ENCODE peak calls at places on chromosomes 16 and 17, in eight cellular contexts. Y is SK-N-SH, B is choroid plexus epithelial cell, C is cardiac fibroblast, O is HFFc6, G is neural crest cell, F is OCI-LY7, P is fibroblast of lung. N is an unnamed sample.

GRCh38 chr17:71900830-71901229 is 220.0 kb upstream of the SOX9 start:
- DNase-seq in Y (no peak), B (peak), C (peak), O (peak), G (no peak), F (no peak), P (peak), N (no peak)

GRCh38 chr17:76691379-76692191 is 19.2 kb downstream of the MXRA7 start:
- DNase-seq in Y (no peak), B (no peak), C (no peak), O (no peak), G (no peak), F (no peak), P (no peak), N (no peak)

GRCh38 chr17:59435238-59435637 is 103.8 kb downstream of the YPEL2 start:
- DNase-seq in Y (no peak), B (peak), C (peak), O (peak), G (no peak), F (no peak), P (peak), N (no peak)

GRCh38 chr17:66715745-66716156 is 119.2 kb upstream of the CACNG5 start:
- DNase-seq in Y (peak), B (peak), C (peak), O (peak), G (no peak), F (peak), P (peak), N (peak)

GRCh38 chr16:24753437-24753836 is 24.0 kb downstream of the TNRC6A start:
- DNase-seq in Y (no peak), B (no peak), C (no peak), O (no peak), G (no peak), F (no peak), P (no peak), N (no peak)

GRCh38 chr17:57670769-57671545 is 74.1 kb downstream of the CCDC182 start:
- DNase-seq in Y (no peak), B (no peak), C (no peak), O (no peak), G (no peak), F (no peak), P (no peak), N (no peak)

GRCh38 chr16:56279132-56279531 is 87.8 kb downstream of the GNAO1 start:
- DNase-seq in Y (no peak), B (no peak), C (no peak), O (no peak), G (no peak), F (no peak), P (no peak), N (no peak)

GRCh38 chr17:8890671-8891070 is 23.2 kb upstream of the PIK3R6 start:
- DNase-seq in Y (no peak), B (no peak), C (no peak), O (no peak), G (no peak), F (no peak), P (no peak), N (no peak)

GRCh38 chr16:29994613-29995329 is 646 bp downstream of the HIRIP3 start:
- DNase-seq in Y (peak), B (peak), C (peak), O (peak), G (no peak), F (no peak), P (peak), N (peak)

GRCh38 chr17:58172369-58173071 is 5.7 kb downstream of the OR4D2 start:
- DNase-seq in Y (peak), B (peak), C (peak), O (no peak), G (no peak), F (peak), P (peak), N (no peak)

GRCh38 chr17:68605914-68606313 is 4.7 kb upstream of the FAM20A start:
- DNase-seq in Y (no peak), B (no peak), C (no peak), O (no peak), G (no peak), F (no peak), P (no peak), N (no peak)

GRCh38 chr16:35102780-35103403 is 1643.5 kb downstream of the TP53TG3F start:
- DNase-seq in Y (peak), B (no peak), C (no peak), O (no peak), G (no peak), F (peak), P (no peak), N (no peak)
- TF ChIP-seq CTCF in Y (peak), B (peak), C (no peak), O (peak), G (no peak), F (peak), P (no peak), N (peak)

GRCh38 chr17:41870627-41871026 is 5.4 kb upstream of the KLHL11 start:
- DNase-seq in Y (no peak), B (no peak), C (peak), O (no peak), G (no peak), F (no peak), P (no peak), N (no peak)

GRCh38 chr17:41871789-41872188 is 6.6 kb upstream of the KLHL11 start:
- DNase-seq in Y (no peak), B (no peak), C (no peak), O (no peak), G (no peak), F (no peak), P (no peak), N (no peak)

GRCh38 chr17:41870097-41870496 is 4.9 kb upstream of the KLHL11 start:
- DNase-seq in Y (no peak), B (no peak), C (no peak), O (no peak), G (no peak), F (no peak), P (no peak), N (no peak)

GRCh38 chr17:41869426-41869825 is 4.2 kb upstream of the KLHL11 start:
- DNase-seq in Y (no peak), B (no peak), C (no peak), O (no peak), G (no peak), F (no peak), P (no peak), N (no peak)

DNA sequence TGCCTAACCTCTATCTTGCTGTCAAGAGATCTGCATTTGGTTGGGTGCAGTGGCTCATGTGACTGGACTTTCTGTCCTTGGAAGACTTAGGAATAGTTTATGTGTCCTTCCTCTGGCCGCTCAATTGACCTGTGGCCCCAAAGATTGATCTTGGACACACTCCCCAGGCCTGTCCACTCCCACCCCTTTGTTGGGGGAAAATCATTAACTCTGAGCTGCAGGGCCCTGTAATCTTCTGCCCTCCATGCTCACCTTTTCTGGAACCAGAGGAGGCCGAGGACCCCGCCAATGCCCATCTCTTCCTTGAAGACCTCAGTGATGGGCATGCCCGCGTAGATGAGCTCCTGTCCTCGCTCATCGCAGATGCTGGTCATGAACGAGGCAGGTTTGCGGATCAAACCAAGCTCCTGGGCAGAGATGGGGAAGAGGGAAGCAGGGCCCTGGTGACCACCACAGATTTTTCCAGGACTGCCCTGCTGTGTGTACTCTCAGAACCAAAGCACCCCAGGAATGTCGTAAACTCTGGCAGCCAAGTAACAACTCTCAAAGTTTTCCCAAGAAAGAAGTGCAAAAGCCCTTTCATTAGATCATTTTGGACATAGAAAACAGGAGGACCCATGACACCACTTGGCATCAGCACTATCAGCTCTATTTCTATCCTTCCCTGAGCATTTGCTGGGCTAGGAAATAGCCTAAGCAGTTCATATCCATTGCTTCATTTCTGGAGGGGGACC is 8.5 kb upstream of the KLHL11 start:
- DNase-seq in Y (no peak), B (no peak), C (no peak), O (peak), G (no peak), F (no peak), P (no peak), N (peak)
- TF ChIP-seq CTCF in Y (no peak), B (no peak), C (no peak), O (no peak), G (no peak), F (no peak), P (no peak), N (no peak)

GRCh38 chr16:71894229-71894920 is 956 bp upstream of the IST1 start:
- DNase-seq in Y (peak), B (peak), C (peak), O (peak), G (peak), F (peak), P (peak), N (no peak)
- TF ChIP-seq CTCF in Y (peak), B (peak), C (no peak), O (peak), G (no peak), F (peak), P (no peak), N (no peak)

GRCh38 chr16:31694461-31694860 is 166.8 kb downstream of the AHSP start:
- DNase-seq in Y (no peak), B (no peak), C (no peak), O (no peak), G (no peak), F (no peak), P (no peak), N (no peak)
- TF ChIP-seq CTCF in Y (no peak), B (no peak), C (no peak), O (no peak), G (no peak), F (no peak), P (no peak), N (no peak)

GRCh38 chr17:17835415-17836249 is 1.2 kb downstream of the SREBF1 start:
- DNase-seq in Y (no peak), B (no peak), C (peak), O (no peak), G (no peak), F (peak), P (no peak), N (no peak)

GRCh38 chr17:17837380-17837821 is 615 bp upstream of the SREBF1 start:
- DNase-seq in Y (no peak), B (peak), C (peak), O (peak), G (no peak), F (peak), P (peak), N (no peak)

GRCh38 chr17:17836250-17836817 is 452 bp downstream of the SREBF1 start:
- DNase-seq in Y (peak), B (peak), C (peak), O (peak), G (peak), F (peak), P (peak), N (peak)

GRCh38 chr17:17837966-17838962 is 1.5 kb upstream of the SREBF1 start:
- DNase-seq in Y (no peak), B (no peak), C (peak), O (peak), G (no peak), F (peak), P (peak), N (no peak)

DNA sequence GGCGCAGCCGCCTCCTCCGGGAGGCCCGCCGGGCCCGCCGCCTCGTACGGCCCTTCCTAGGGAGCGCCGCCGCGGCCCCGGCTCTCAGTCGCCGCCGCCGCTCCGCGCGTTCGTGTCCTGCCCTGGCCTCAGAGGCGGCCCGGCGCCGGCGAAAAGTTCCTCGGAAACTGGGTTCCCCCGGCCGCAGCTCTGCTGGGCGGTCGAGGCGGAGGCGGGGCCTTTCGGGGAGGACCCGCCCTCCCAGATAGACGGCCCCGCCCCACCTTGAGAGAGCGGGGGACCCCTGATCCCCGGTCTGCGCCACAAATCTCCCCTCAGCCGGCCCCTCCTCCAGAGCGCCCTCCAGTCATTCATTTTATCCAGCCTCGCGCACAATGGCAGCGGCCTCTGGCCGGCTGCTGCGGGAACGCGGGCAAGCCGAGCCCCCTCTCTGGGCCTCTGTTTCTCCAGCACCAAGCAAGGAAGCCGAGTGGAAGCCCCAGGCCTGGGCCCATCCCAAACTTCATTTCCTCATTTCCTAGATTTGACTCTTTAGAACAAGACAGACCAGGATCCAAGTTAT is at the start of gene SREBF1:
- DNase-seq in Y (peak), B (peak), C (peak), O (no peak), G (peak), F (peak), P (peak), N (no peak)
- TF ChIP-seq CTCF in Y (no peak), B (no peak), C (no peak), O (no peak), G (no peak), F (no peak), P (no peak), N (no peak)

DNA sequence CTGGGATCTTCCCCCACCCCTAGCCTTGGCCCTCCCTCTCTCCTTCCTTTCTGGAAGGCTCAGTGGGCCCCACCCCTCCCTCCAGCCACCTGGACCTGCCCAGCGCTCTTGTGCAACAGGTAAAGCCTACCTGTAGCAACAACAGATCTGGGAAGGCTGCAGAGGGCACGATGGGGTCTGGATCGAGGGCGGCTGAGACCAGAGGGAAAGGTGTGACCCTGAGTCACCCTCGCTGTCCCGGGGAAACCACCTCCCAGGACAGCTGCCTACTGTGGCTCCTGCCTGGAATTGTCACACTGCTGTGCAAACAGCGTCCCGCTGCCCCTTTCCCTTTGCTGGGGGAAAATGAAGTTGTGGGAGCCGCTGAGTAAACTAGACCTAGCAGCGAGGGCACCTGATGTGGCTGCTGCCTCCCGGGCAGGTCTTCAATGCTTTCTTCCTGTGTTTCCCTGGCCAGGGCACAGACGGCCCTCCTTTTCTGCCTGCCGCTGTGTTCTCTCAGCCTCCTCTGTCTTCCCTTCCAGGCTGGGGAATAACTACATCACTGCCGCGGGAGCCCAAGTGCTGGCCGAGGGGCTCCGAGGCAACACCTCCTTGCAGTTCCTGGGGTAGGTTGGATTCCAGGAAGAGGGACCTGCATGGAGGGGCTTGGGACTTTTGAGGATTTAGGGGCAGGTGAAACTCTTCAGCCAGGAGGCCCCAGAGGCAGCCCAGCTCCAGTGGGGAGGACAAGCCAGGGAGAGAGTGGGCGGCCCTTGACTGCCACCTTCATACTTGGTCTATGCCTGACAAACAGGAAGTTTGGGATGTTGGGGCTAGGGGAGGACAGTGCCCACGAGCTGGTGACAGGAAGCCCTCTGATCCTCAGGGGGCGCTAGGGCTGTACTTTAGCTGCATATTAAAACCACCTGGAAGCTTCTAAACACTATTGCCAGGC is 22.2 kb upstream of the CYLD start:
- DNase-seq in Y (no peak), B (no peak), C (no peak), O (no peak), G (no peak), F (no peak), P (no peak), N (no peak)
- TF ChIP-seq CTCF in Y (no peak), B (no peak), C (no peak), O (no peak), G (no peak), F (peak), P (no peak), N (no peak)

DNA sequence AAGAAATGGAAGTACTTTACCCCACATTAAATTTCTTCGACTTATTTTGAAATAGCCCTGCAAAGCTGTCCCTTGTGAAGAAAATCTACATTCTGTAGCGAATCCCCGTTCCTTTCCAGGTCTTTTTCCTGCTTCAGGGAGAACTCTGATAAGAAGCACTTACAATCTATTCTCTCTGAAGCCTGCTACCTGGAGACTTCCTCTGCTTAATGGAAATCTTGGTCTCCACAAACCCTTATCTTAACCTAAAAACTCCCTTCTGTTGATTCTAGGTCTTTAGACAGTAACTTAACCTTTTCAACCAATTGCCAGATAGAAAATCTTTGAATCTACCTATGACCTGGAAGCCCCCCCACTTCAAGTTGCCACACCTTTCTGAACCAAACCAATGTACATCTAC is 1.6 kb upstream of the CYBC1 start:
- DNase-seq in Y (no peak), B (no peak), C (no peak), O (no peak), G (no peak), F (no peak), P (no peak), N (no peak)
- TF ChIP-seq CTCF in Y (no peak), B (no peak), C (no peak), O (no peak), G (no peak), F (no peak), P (no peak), N (no peak)

DNA sequence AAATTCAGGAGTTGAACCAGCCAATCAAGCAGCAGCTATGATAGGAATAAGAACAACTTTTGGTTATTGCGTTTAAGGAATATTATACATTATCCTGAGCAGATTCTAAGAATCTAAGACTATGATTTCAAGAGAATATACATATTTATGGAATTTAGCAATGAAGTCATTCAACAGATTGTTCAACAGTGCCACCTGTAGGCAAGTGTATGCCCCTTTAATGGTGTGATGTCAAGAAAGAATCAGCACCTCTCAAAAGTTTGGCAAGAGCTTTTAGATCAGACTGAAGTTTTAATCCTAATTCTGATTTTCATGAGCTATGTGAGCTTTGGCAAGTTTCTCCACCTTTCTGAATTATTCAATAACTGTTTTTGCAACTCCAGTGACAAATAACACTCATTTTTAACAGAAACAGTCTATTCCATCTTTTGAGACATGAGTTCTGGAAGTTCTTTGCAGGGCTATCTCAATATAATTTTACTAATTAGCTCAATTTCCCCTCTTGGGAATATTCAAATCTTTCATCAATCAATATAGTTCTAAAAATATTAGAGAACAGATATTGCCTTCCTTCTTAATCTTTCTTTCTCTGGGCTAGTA is 474.3 kb upstream of the TOM1L1 start:
- DNase-seq in Y (peak), B (no peak), C (peak), O (no peak), G (peak), F (peak), P (no peak), N (no peak)
- TF ChIP-seq CTCF in Y (peak), B (no peak), C (no peak), O (no peak), G (peak), F (peak), P (no peak), N (no peak)

DNA sequence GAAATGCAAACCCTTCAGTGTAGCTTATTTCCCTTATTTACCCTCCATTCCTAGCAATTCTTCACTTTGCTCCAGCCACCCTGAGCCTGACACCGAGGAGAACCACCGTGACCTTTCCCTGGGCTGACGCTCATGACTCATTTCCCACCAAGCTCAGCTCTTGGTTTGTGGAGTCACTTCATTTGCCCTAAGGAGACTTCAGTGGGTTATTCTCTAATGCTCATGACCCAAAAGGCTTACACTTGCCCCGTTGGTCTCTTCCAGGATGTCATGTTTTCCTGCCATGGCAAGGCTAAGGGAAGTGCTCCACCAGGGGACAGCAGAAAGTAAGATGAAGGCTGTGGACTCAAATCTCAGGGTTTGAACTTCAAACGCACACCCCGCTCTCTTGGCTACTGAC is 161.0 kb downstream of the CBLN1 start:
- DNase-seq in Y (no peak), B (no peak), C (no peak), O (no peak), G (no peak), F (no peak), P (no peak), N (no peak)
- TF ChIP-seq CTCF in Y (no peak), B (no peak), C (no peak), O (no peak), G (no peak), F (no peak), P (no peak), N (no peak)

GRCh38 chr16:27225536-27226360 is 22.4 kb downstream of the KDM8 start:
- DNase-seq in Y (no peak), B (no peak), C (no peak), O (no peak), G (no peak), F (peak), P (no peak), N (no peak)
- TF ChIP-seq CTCF in Y (no peak), B (no peak), C (no peak), O (no peak), G (no peak), F (peak), P (no peak), N (no peak)

N was measured in AG09309.